ENCODE peak calls at places on chromosomes 2 and 18, in nine cellular contexts. K is hippocampal formation, S is fibroblast of pulmonary artery, Y is IMR-90, I is ovary, F is A549, M is breast epithelium, T is iris pigment epithelial cell, U is NCI-H1436. O is an unnamed sample.

GRCh38 chr2:239774933-239775622 is 250.1 kb downstream of the NDUFA10 start:
- DNase-seq in I (no peak), F (no peak), M (no peak), Y (no peak), K (no peak), T (no peak), U (no peak), S (no peak), O (peak)

GRCh38 chr18:77676901-77677300 is 427.3 kb downstream of the GALR1 start:
- DNase-seq in K (no peak), I (no peak), S (no peak), Y (no peak), M (no peak), U (no peak), F (no peak), T (no peak), O (no peak)

GRCh38 chr2:235063501-235063961 is 111.7 kb downstream of the SH3BP4 start:
- DNase-seq in M (no peak), I (no peak), F (no peak), K (no peak), Y (no peak), U (no peak), T (no peak), S (no peak), O (no peak)

GRCh38 chr2:88059979-88060906 is 4.7 kb upstream of the KRCC1 start:
- DNase-seq in S (peak), Y (peak), I (no peak), U (peak), F (peak), T (peak), K (peak), M (no peak), O (no peak)

GRCh38 chr2:182077451-182078142 is 91.9 kb downstream of the PPP1R1C start:
- DNase-seq in T (peak), Y (peak), K (peak), F (peak), U (peak), M (no peak), I (no peak), S (peak), O (peak)

GRCh38 chr18:58447342-58448190 is 181.3 kb downstream of the ALPK2 start:
- DNase-seq in M (no peak), I (no peak), K (no peak), Y (peak), T (peak), U (no peak), F (no peak), S (no peak), O (no peak)

GRCh38 chr2:96330407-96330806 is 5.2 kb upstream of the NCAPH start:
- DNase-seq in U (no peak), F (no peak), I (no peak), K (no peak), T (peak), M (no peak), Y (peak), S (peak), O (no peak)

GRCh38 chr18:36035253-36035652 is 32.1 kb downstream of the RPRD1A start:
- DNase-seq in M (no peak), U (peak), T (no peak), I (no peak), K (no peak), F (no peak), S (no peak), Y (no peak), O (no peak)

GRCh38 chr18:21164746-21165145 is 53.1 kb upstream of the ROCK1 start:
- DNase-seq in I (no peak), K (no peak), S (peak), T (no peak), U (no peak), Y (no peak), M (no peak), F (no peak), O (no peak)

GRCh38 chr18:36128907-36129299 is 237 bp downstream of the SLC39A6 start:
- DNase-seq in M (no peak), F (no peak), S (no peak), K (no peak), T (no peak), I (no peak), Y (no peak), U (no peak), O (no peak)

GRCh38 chr18:12851709-12852108 is 32.3 kb downstream of the PTPN2 start:
- DNase-seq in I (no peak), Y (peak), U (no peak), T (peak), K (no peak), S (no peak), M (no peak), F (no peak), O (no peak)

GRCh38 chr2:41621578-41621977 is 426.2 kb upstream of the PKDCC start:
- DNase-seq in Y (no peak), M (no peak), F (no peak), K (no peak), U (peak), I (no peak), S (no peak), T (no peak), O (no peak)

GRCh38 chr2:47339745-47340541 is 63.0 kb upstream of the MSH2 start:
- DNase-seq in S (peak), I (no peak), M (no peak), Y (peak), F (no peak), U (no peak), K (no peak), T (peak), O (peak)

GRCh38 chr2:188897096-188897495 is 77.1 kb upstream of the COL3A1 start:
- DNase-seq in F (no peak), M (no peak), K (no peak), U (no peak), S (peak), T (peak), Y (peak), I (no peak), O (no peak)

GRCh38 chr2:240466579-240467148 is 31.2 kb downstream of the GPC1 start:
- DNase-seq in M (no peak), S (no peak), I (peak), T (no peak), Y (no peak), U (no peak), F (no peak), K (no peak), O (peak)

GRCh38 chr2:143429932-143430331 is 300.7 kb downstream of the ARHGAP15 start:
- DNase-seq in I (no peak), U (no peak), S (peak), T (peak), K (no peak), Y (no peak), M (no peak), F (no peak), O (no peak)

GRCh38 chr2:18883626-18884456 is 294.5 kb upstream of the NT5C1B start:
- DNase-seq in I (no peak), F (no peak), M (no peak), U (peak), S (peak), K (no peak), T (peak), Y (peak), O (no peak)

GRCh38 chr2:208074610-208075356 is 49.5 kb upstream of the PLEKHM3 start:
- DNase-seq in M (no peak), Y (no peak), K (no peak), F (no peak), S (no peak), T (no peak), I (no peak), U (no peak), O (no peak)

GRCh38 chr2:112972423-112973086 is 5.3 kb upstream of the IL36G start:
- DNase-seq in K (no peak), M (no peak), F (no peak), S (no peak), U (no peak), Y (no peak), I (no peak), T (no peak), O (no peak)

GRCh38 chr2:28322887-28323483 is 69.7 kb upstream of the FOSL2 start:
- DNase-seq in F (no peak), I (no peak), Y (peak), T (peak), U (no peak), M (no peak), K (no peak), S (peak), O (no peak)

GRCh38 chr2:54559593-54560145 is 103.5 kb downstream of the SPTBN1 start:
- DNase-seq in T (peak), U (no peak), Y (peak), I (peak), K (no peak), F (peak), S (peak), M (no peak), O (no peak)

GRCh38 chr2:43714164-43714563 is 37.9 kb upstream of the C1GALT1C1L start:
- DNase-seq in I (no peak), U (no peak), T (peak), Y (peak), F (no peak), M (no peak), S (peak), K (no peak), O (no peak)

GRCh38 chr2:152676461-152676860 is 40.8 kb downstream of the PRPF40A start:
- DNase-seq in I (no peak), K (no peak), T (no peak), S (no peak), Y (no peak), M (no peak), U (no peak), F (no peak), O (no peak)

GRCh38 chr18:49697757-49698595 is 115.4 kb downstream of the ACAA2 start:
- DNase-seq in I (no peak), Y (peak), K (no peak), U (no peak), M (no peak), F (no peak), T (peak), S (no peak), O (no peak)

GRCh38 chr2:207770602-207771404 is 1.1 kb upstream of the FZD5 start:
- DNase-seq in U (no peak), S (no peak), T (no peak), M (no peak), F (no peak), Y (no peak), K (no peak), I (peak), O (no peak)

GRCh38 chr2:112627060-112628040 is 18.4 kb upstream of the SLC20A1 start:
- DNase-seq in U (no peak), T (peak), I (no peak), F (peak), M (no peak), S (peak), K (no peak), Y (peak), O (peak)

GRCh38 chr18:8493141-8493540 is 116.1 kb upstream of the RAB12 start:
- DNase-seq in Y (no peak), K (no peak), S (no peak), M (peak), T (no peak), I (no peak), F (no peak), U (no peak), O (no peak)

GRCh38 chr2:24766609-24767008 is 26.6 kb downstream of the PTRHD1 start:
- DNase-seq in I (no peak), T (no peak), Y (no peak), M (no peak), K (no peak), F (no peak), S (no peak), U (no peak), O (no peak)

GRCh38 chr2:38430196-38430595 is 53.1 kb upstream of the ATL2 start:
- DNase-seq in M (no peak), I (no peak), S (no peak), T (no peak), K (no peak), F (no peak), Y (no peak), U (no peak), O (no peak)

GRCh38 chr2:180781276-180781675 is 199.1 kb upstream of the UBE2E3 start:
- DNase-seq in F (no peak), K (no peak), U (no peak), Y (no peak), T (no peak), I (no peak), M (no peak), S (peak), O (no peak)

GRCh38 chr2:179898873-179899272 is 37.5 kb upstream of the ZNF385B start:
- DNase-seq in T (peak), U (peak), F (no peak), M (no peak), I (no peak), K (no peak), Y (peak), S (peak), O (no peak)

GRCh38 chr2:20957745-20958144 is 86.1 kb downstream of the APOB start:
- DNase-seq in I (no peak), F (no peak), M (no peak), U (no peak), S (no peak), K (no peak), Y (no peak), T (no peak), O (no peak)

GRCh38 chr2:146324954-146325353 is 1519.9 kb upstream of the ACVR2A start:
- DNase-seq in M (no peak), U (no peak), K (no peak), F (no peak), T (peak), Y (peak), I (no peak), S (no peak), O (no peak)

GRCh38 chr2:181738074-181738473 is 57.8 kb upstream of the NEUROD1 start:
- DNase-seq in S (peak), U (no peak), Y (peak), K (no peak), F (no peak), T (peak), I (no peak), M (no peak), O (no peak)

GRCh38 chr2:109715302-109715937 is 78.7 kb upstream of the RGPD5 start:
- DNase-seq in Y (no peak), I (no peak), S (peak), K (no peak), M (peak), U (no peak), T (peak), F (no peak), O (peak)

GRCh38 chr2:135744761-135745314 is 3.2 kb downstream of the UBXN4 start:
- DNase-seq in S (peak), T (peak), M (no peak), Y (peak), F (peak), I (no peak), U (no peak), K (no peak), O (no peak)

GRCh38 chr2:194443926-194444325 is 1213.1 kb upstream of the SLC39A10 start:
- DNase-seq in I (no peak), U (no peak), F (no peak), S (no peak), K (no peak), T (no peak), M (no peak), Y (no peak), O (no peak)

GRCh38 chr2:161004379-161004778 is 155.8 kb upstream of the TANK start:
- DNase-seq in F (peak), T (peak), U (no peak), K (no peak), Y (peak), M (no peak), S (peak), I (no peak), O (no peak)